ENCODE peak calls at places on chromosomes 7 and 10, in five cellular contexts. T is activated CD8-positive, alpha-beta memory T cell treated with anti-CD3 and anti-CD28 coated beads, Interleukin-2, amount 50 U/mL, for 4 hours; D is esophagus squamous epithelium; V is activated T-helper 1 cell treated with anti-CD3 and anti-CD28 coated beads, Interleukin-12 subunit alpha, Interleukin-12 subunit beta, Interleukin-2, Interleukin-4 antibody, amounts not matched to agents 30 ng/mL and 10 ng/mL and 1 ng/mL, durations not matched to agents 14 hours and 24 hours and 36 hours; R is anterior cingulate cortex. S is an unnamed sample.

GRCh38 chr7:44073664-44074348 is 8.4 kb upstream of the PGAM2 start:
- DNase-seq in T (peak), D (peak), V (no peak), R (peak), S (peak)

GRCh38 chr10:129466703-129467345 is at the start of gene MGMT:
- DNase-seq in T (peak), D (peak), V (peak), R (peak), S (peak)

GRCh38 chr10:26311383-26311940 is 94.9 kb downstream of the GAD2 start:
- DNase-seq in T (no peak), D (no peak), V (no peak), R (no peak), S (no peak)

GRCh38 chr10:110303681-110304080 is 1.0 kb downstream of the SMNDC1 start:
- DNase-seq in T (no peak), D (no peak), V (no peak), R (no peak), S (no peak)

GRCh38 chr10:8023321-8023720 is 31.2 kb upstream of the GATA3 start:
- DNase-seq in T (no peak), D (no peak), V (no peak), R (no peak), S (no peak)

GRCh38 chr7:4879401-4880081 is 4.0 kb downstream of the RADIL start:
- DNase-seq in T (no peak), D (no peak), V (no peak), R (no peak), S (no peak)

GRCh38 chr7:50047716-50048115 is 45.3 kb downstream of the ZPBP start:
- DNase-seq in T (no peak), D (no peak), V (no peak), R (no peak), S (no peak)

GRCh38 chr7:158702196-158702595 is 2.4 kb downstream of the NCAPG2 start:
- DNase-seq in T (no peak), D (no peak), V (no peak), R (no peak), S (no peak)

GRCh38 chr10:37379991-37380390 is 254.6 kb downstream of the ANKRD30A start:
- DNase-seq in T (no peak), D (no peak), V (no peak), R (no peak), S (no peak)

GRCh38 chr7:108094933-108095710 is 35.0 kb downstream of the LAMB4 start:
- DNase-seq in T (no peak), D (no peak), V (no peak), R (no peak), S (peak)

GRCh38 chr10:100877451-100877850 is 35.3 kb upstream of the SLF2 start:
- DNase-seq in T (no peak), D (no peak), V (no peak), R (no peak), S (no peak)